ENCODE peak calls at places on chromosomes 3 and 15, in five cellular contexts. M is frontal cortex, G is activated T-cell treated with anti-CD3 and anti-CD28 coated beads for 1 hour, W is mesothelial cell of epicardium, H is substantia nigra. D is an unnamed sample.
A peak's percentile ranks its signal among the peaks of the same experiment; 100 is the strongest.

GRCh38 chr3:13879102-13879945 is 547 bp downstream of the WNT7A start:
- DNase-seq in M (no peak), W (no peak), G (no peak), H (no peak), D (no peak)

GRCh38 chr3:56296361-56296760 is 171.9 kb downstream of the ERC2 start:
- DNase-seq in M (no peak), H (no peak), G (no peak), W (no peak), D (no peak)

GRCh38 chr15:67892559-67893377 is 52.9 kb upstream of the RNU6-1 start:
- DNase-seq in G (no peak), H (no peak), W (no peak), M (no peak), D (no peak)

GRCh38 chr15:92693922-92694331 is 38.4 kb upstream of the FAM174B start:
- DNase-seq in W (no peak), M (no peak), H (peak; percentile 4), G (no peak), D (no peak)

GRCh38 chr3:38627956-38628355 is 21.5 kb downstream of the SCN5A start:
- DNase-seq in H (no peak), W (no peak), M (no peak), G (no peak), D (no peak)

GRCh38 chr3:177934001-177934891 is 602.0 kb upstream of the KCNMB2 start:
- DNase-seq in G (no peak), M (no peak), W (no peak), H (no peak), D (peak; percentile 70)

GRCh38 chr3:181899702-181900101 is 188.0 kb downstream of the SOX2 start:
- DNase-seq in G (no peak), W (no peak), M (no peak), H (no peak), D (no peak)

GRCh38 chr15:31328425-31328998 is 1.9 kb downstream of the KLF13 start:
- DNase-seq in M (peak; percentile 64), H (no peak), G (peak; percentile 58), W (no peak), D (no peak)

GRCh38 chr3:188264231-188265213 is 110.6 kb downstream of the LPP start:
- DNase-seq in M (no peak), H (no peak), G (no peak), W (no peak), D (no peak)

GRCh38 chr15:84572231-84572630 is 28.6 kb upstream of the ZSCAN2 start:
- DNase-seq in M (no peak), G (no peak), H (no peak), W (no peak), D (no peak)

GRCh38 chr15:95598456-95598855 is 732.0 kb upstream of the NR2F2 start:
- DNase-seq in M (no peak), W (no peak), H (no peak), G (no peak), D (no peak)

GRCh38 chr15:42156266-42156922 is at the start of gene PLA2G4F:
- DNase-seq in H (no peak), G (no peak), W (no peak), M (no peak), D (no peak)

GRCh38 chr15:86650084-86650483 is 570.4 kb downstream of the AGBL1 start:
- DNase-seq in W (no peak), M (no peak), H (no peak), G (no peak), D (no peak)

GRCh38 chr3:129596194-129597086 is 10.0 kb downstream of the PLXND1 start:
- DNase-seq in M (peak; percentile 84), G (no peak), H (peak; percentile 90), W (no peak), D (no peak)

GRCh38 chr15:58962662-58963565 is 24.5 kb upstream of the RNF111 start:
- DNase-seq in M (no peak), W (no peak), H (no peak), G (no peak), D (no peak)

GRCh38 chr3:159234306-159234705 is 432.5 kb downstream of the MFSD1 start:
- DNase-seq in W (no peak), M (no peak), H (no peak), G (no peak), D (no peak)

GRCh38 chr3:180102134-180102533 is 65.4 kb upstream of the PEX5L start:
- DNase-seq in H (no peak), W (no peak), M (no peak), G (no peak), D (no peak)

GRCh38 chr15:99467861-99468460 is 97.8 kb upstream of the MEF2A start:
- DNase-seq in M (no peak), W (no peak), H (no peak), G (no peak), D (no peak)

GRCh38 chr15:74133071-74133702 is 2.8 kb downstream of the ISLR2 start:
- DNase-seq in M (no peak), G (no peak), W (no peak), H (no peak), D (no peak)

GRCh38 chr15:58865420-58865880 is 68.0 kb downstream of the SLTM start:
- DNase-seq in H (no peak), W (no peak), M (no peak), G (no peak), D (no peak)

GRCh38 chr3:69535613-69536012 is 149.7 kb upstream of the FRMD4B start:
- DNase-seq in W (no peak), M (no peak), H (no peak), G (no peak), D (no peak)

GRCh38 chr15:77143191-77143590 is 72.3 kb upstream of the TSPAN3 start:
- DNase-seq in M (no peak), G (no peak), H (no peak), W (no peak), D (no peak)

GRCh38 chr15:48554112-48554511 is 91.4 kb downstream of the FBN1 start:
- DNase-seq in M (no peak), W (no peak), H (no peak), G (no peak), D (no peak)

GRCh38 chr15:100020614-100021013 is 287.4 kb upstream of the LYSMD4 start:
- DNase-seq in G (no peak), M (no peak), H (no peak), W (no peak), D (no peak)

GRCh38 chr3:187473778-187474406 is 105.7 kb downstream of the RTP4 start:
- DNase-seq in G (no peak), W (no peak), M (no peak), H (no peak), D (no peak)

GRCh38 chr3:129441782-129442181 is 1.8 kb downstream of the IFT122 start:
- DNase-seq in H (no peak), W (no peak), G (no peak), M (peak; percentile 33), D (no peak)

GRCh38 chr3:59774613-59775012 is 724.8 kb upstream of the CFAP20DC start:
- DNase-seq in M (no peak), G (no peak), W (no peak), H (no peak), D (no peak)

GRCh38 chr3:170690133-170690981 is 104.5 kb upstream of the SLC7A14 start:
- DNase-seq in G (peak; percentile 7), M (peak; percentile 28), W (peak; percentile 34), H (peak; percentile 36), D (no peak)

GRCh38 chr3:121834079-121834730 is 655 bp downstream of the IQCB1 start:
- DNase-seq in G (no peak), H (no peak), M (peak; percentile 12), W (no peak), D (no peak)

GRCh38 chr3:151923901-151924300 is 50.5 kb downstream of the SUCNR1 start:
- DNase-seq in G (no peak), W (no peak), H (no peak), M (no peak), D (no peak)

GRCh38 chr3:134336587-134336986 is 37.7 kb downstream of the AMOTL2 start:
- DNase-seq in M (no peak), H (no peak), G (no peak), W (no peak), D (no peak)

GRCh38 chr15:78620021-78620838 is 566 bp downstream of the CHRNA3 start:
- DNase-seq in W (peak; percentile 42), G (no peak), H (no peak), M (no peak), D (no peak)

GRCh38 chr3:15326037-15326436 is 6.3 kb downstream of the SH3BP5 start:
- DNase-seq in G (no peak), W (no peak), M (no peak), H (no peak), D (no peak)

D was measured in omental fat pad.